ENCODE peak calls at places on chromosomes 11 and 22, in seven cellular contexts. M is adrenal gland, Q is A549, I is Peyer's patch, L is GM12878, Y is uterus, R is gastrocnemius medialis. J is an unnamed sample.
A peak's percentile ranks its signal among the peaks of the same experiment; 100 is the strongest.

GRCh38 chr11:88801484-88802123 is 264.2 kb downstream of the GRM5 start:
- DNase-seq in M (no peak), Q (no peak), I (no peak), L (no peak), Y (no peak), R (no peak), J (no peak)

GRCh38 chr11:63769719-63770443 is 1.3 kb upstream of the ZFTA start:
- DNase-seq in M (no peak), Q (no peak), I (no peak), L (no peak), Y (peak; percentile 26), R (no peak), J (no peak)

GRCh38 chr11:110818032-110818687 is 105.9 kb upstream of the ARHGAP20 start:
- DNase-seq in M (no peak), Q (no peak), I (no peak), L (no peak), Y (no peak), R (no peak), J (no peak)

GRCh38 chr11:93490996-93491618 is 52.1 kb downstream of the SMCO4 start:
- DNase-seq in M (no peak), Q (no peak), I (no peak), L (no peak), Y (no peak), R (no peak), J (no peak)

GRCh38 chr11:73353422-73353821 is 22.8 kb upstream of the RELT start:
- DNase-seq in M (no peak), Q (no peak), I (no peak), L (no peak), Y (no peak), R (no peak), J (no peak)

GRCh38 chr22:43185860-43186261 is 1.1 kb downstream of the TTLL12 start:
- DNase-seq in M (peak; percentile 72), Q (peak; percentile 26), I (peak; percentile 76), L (no peak), Y (peak; percentile 53), R (peak; percentile 15), J (peak; percentile 91)

GRCh38 chr11:33620423-33621120 is 80.1 kb downstream of the C11orf91 start:
- DNase-seq in M (no peak), Q (no peak), I (no peak), L (no peak), Y (no peak), R (no peak), J (no peak)

GRCh38 chr22:27801616-27802388 is at the start of gene MN1:
- DNase-seq in M (peak; percentile 45), Q (peak; percentile 65), I (peak; percentile 62), L (no peak), Y (no peak), R (peak; percentile 36), J (no peak)

GRCh38 chr11:113021111-113021510 is 59.9 kb downstream of the NCAM1 start:
- DNase-seq in M (no peak), Q (no peak), I (no peak), L (no peak), Y (no peak), R (no peak), J (no peak)

GRCh38 chr11:95676280-95676679 is 113.3 kb downstream of the FAM76B start:
- DNase-seq in M (no peak), Q (no peak), I (no peak), L (no peak), Y (no peak), R (no peak), J (no peak)

GRCh38 chr22:26476705-26477340 is 6.8 kb downstream of the HPS4 start:
- DNase-seq in M (no peak), Q (no peak), I (no peak), L (no peak), Y (no peak), R (no peak), J (no peak)

GRCh38 chr11:114317738-114318137 is 21.5 kb downstream of the NNMT start:
- DNase-seq in M (no peak), Q (no peak), I (no peak), L (no peak), Y (peak; percentile 43), R (no peak), J (no peak)

GRCh38 chr22:29313126-29314071 is 2.1 kb downstream of the RASL10A start:
- DNase-seq in M (peak; percentile 50), Q (no peak), I (no peak), L (no peak), Y (no peak), R (no peak), J (no peak)

GRCh38 chr11:57751676-57752253 is at the start of gene BTBD18:
- DNase-seq in M (peak; percentile 74), Q (peak; percentile 57), I (peak; percentile 68), L (no peak), Y (no peak), R (no peak), J (no peak)

GRCh38 chr11:6745465-6746015 is 26.2 kb downstream of the OR2AG2 start:
- DNase-seq in M (no peak), Q (no peak), I (no peak), L (peak; percentile 66), Y (no peak), R (no peak), J (no peak)
- TF ChIP-seq POLR2A in M (no peak), Q (no peak), I (no peak), L (no peak), Y (no peak), R (no peak), J (no peak)

DNA sequence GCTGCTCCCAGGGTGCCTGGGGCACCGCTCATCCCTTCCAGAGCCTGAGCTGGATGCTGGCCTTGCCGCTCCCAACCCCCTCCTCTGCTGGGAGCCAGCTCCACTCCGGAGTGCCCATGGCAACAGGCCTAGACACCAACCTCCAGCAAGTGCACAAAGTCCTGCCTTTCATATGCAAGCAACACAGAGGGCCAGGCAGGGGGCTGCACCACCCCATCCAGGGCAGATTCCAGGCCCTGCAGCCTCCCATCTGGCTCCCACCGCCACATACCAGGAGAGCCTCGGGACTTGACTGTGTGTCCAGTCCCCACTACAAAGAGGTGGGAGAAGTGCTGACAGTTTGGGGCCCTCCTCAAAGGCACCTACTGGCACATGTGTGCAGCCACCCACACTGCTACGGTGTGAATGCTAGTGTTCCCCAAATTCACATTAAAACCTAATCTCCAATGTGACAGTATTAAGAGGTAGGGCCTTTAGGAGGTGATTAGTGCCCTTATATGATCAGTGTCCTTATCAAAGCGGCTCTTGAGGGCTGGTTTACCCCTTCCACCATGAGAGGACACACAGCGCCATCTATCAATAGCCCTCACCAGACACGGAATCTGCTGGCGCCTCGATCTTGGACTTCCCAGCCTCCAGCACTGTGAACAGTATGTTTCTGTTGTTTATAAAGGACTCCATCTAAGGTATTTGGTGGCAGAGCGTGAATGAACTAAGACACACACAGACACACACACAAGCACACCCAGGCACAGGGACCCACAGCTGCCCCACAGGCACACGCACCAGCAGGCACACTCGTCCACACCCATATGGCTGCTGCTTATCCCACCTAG is 16.2 kb downstream of the ARVCF start:
- DNase-seq in M (no peak), Q (no peak), I (no peak), L (no peak), Y (no peak), R (no peak), J (no peak)
- TF ChIP-seq CTCF in M (no peak), Q (no peak), I (no peak), L (no peak), Y (no peak), R (no peak), J (no peak)

DNA sequence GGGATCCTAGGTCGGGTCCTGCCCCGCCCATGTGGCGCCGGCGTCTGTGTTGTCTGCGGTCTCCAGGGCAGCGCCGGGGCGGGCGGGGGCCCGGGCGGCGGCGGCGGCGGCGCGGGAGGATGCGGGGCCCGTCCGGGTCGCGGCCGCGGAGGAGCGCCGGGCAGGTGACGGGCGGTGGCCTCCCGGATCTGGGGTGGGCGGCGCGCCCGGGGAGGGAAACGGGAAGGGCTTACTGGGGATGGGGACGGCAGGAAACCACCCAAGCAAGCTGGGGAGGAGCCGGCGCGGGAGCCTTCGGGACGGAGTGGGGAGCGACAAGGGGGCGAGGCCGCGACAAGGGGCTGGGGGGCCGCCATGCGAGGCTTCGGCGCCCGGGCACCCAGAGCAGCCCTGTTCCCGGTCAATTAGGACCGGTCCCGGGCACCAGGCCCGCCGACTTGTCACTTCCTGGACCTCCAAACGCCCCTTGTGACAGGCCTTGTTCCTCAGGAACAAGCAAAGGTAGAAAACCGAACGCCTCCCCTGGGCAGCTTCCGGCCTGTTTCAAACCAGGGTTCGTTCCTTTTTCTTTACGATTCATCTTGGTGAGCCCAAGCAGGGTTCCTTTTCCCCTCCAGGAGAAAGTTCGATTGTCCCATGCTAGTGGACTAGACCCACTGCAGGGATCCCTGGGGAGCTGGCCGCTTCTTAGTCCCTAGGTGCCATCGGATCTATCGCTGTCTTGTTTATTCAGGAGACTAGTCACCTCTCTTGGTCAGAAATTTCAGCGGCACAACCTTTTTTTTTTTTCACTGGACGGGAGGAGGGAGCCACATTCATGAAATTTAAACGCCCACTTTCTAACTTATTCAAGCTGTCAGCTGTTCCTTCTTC is 486 bp downstream of the JHY start:
- DNase-seq in M (peak; percentile 31), Q (peak; percentile 60), I (peak; percentile 79), L (no peak), Y (peak; percentile 30), R (peak; percentile 4), J (peak; percentile 23)
- TF ChIP-seq POLR2A in M (no peak), Q (no peak), I (no peak), L (peak; percentile 53), Y (no peak), R (no peak), J (no peak)

GRCh38 chr11:61297741-61298140 is 2.6 kb upstream of the VWCE start:
- DNase-seq in M (peak; percentile 47), Q (no peak), I (no peak), L (no peak), Y (peak; percentile 47), R (peak; percentile 20), J (no peak)

GRCh38 chr11:61295596-61295926 is 445 bp upstream of the VWCE start:
- DNase-seq in M (no peak), Q (no peak), I (no peak), L (no peak), Y (no peak), R (no peak), J (no peak)

GRCh38 chr11:61293869-61294716 is 1.0 kb downstream of the VWCE start:
- DNase-seq in M (peak; percentile 60), Q (peak; percentile 67), I (no peak), L (no peak), Y (peak; percentile 52), R (peak; percentile 6), J (no peak)

GRCh38 chr11:61297341-61297740 is 2.2 kb upstream of the VWCE start:
- DNase-seq in M (no peak), Q (no peak), I (no peak), L (no peak), Y (no peak), R (no peak), J (no peak)

DNA sequence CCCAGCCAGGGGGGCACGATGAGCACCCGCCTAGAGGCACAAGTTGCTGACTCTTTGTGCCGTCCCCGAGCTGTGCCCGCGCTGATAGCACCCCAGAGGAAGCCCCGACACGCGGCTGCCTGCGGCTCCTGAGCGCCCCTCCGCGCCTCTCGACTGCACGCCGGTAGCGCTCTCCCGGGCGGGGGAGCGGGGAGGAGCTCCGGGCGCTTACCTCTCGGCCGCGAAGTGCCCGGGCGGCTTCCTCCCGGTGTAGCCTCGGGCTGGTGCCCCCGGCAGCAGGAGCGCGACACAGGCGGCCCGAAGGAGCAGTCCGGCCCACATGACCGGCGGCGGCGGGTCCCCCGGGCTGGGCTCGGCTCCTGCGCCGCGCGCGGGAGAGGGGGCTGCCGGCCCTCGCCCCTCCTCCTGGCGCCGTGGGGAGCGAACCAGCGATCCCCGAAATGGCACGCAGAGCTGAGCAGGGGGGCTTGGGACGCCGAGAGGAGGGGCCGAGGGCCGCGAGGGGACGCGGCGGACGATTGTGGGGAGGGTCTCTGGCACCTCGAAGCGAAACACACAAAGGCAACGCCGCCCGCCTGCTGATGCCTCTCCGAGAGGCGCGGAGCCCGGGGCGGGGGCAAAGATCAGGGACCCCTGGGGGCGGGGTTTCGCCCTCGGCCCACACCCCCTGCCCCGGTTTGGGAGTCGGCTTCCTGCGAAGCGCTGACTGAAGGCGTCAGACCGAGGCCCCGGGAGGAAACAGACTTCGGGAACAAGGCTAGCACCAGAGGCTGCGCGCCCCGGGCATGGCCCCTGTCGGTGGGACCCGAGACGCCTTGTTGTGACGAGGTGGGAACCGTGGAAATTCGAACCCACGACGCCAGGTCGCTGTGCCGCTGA is at the start of gene VWCE:
- DNase-seq in M (peak; percentile 65), Q (peak; percentile 62), I (peak; percentile 64), L (no peak), Y (peak; percentile 40), R (no peak), J (no peak)
- TF ChIP-seq CTCF in M (no peak), Q (peak; percentile 29), I (no peak), L (peak; percentile 44), Y (no peak), R (no peak), J (no peak)